ENCODE peak calls at places on chromosomes 5 and 9, in six cellular contexts. Q, R, C, Y, S and E are unnamed samples.

GRCh38 chr5:150136841-150137167 is 18.8 kb downstream of the PDGFRB start:
- DNase-seq in Q (no peak), R (no peak), C (no peak), Y (no peak), S (no peak), E (no peak)

GRCh38 chr9:87718231-87718630 is 7.7 kb upstream of the CTSL start:
- DNase-seq in Q (no peak), R (no peak), C (no peak), Y (no peak), S (no peak), E (no peak)

GRCh38 chr5:116455061-116455460 is 119.6 kb downstream of the SEMA6A start:
- DNase-seq in Q (no peak), R (no peak), C (no peak), Y (no peak), S (no peak), E (no peak)

GRCh38 chr9:99588299-99588698 is 233.4 kb upstream of the NR4A3 start:
- DNase-seq in Q (no peak), R (no peak), C (no peak), Y (no peak), S (no peak), E (no peak)

GRCh38 chr5:172167893-172168292 is 20.1 kb downstream of the STK10 start:
- DNase-seq in Q (no peak), R (no peak), C (no peak), Y (no peak), S (no peak), E (no peak)

GRCh38 chr5:82613886-82614285 is 335.7 kb upstream of the RPS23 start:
- DNase-seq in Q (no peak), R (no peak), C (no peak), Y (no peak), S (no peak), E (no peak)

GRCh38 chr5:155938051-155938450 is 388.9 kb upstream of the SGCD start:
- DNase-seq in Q (no peak), R (no peak), C (no peak), Y (no peak), S (no peak), E (no peak)

GRCh38 chr5:96157077-96157780 is 195.6 kb upstream of the ELL2 start:
- DNase-seq in Q (no peak), R (no peak), C (no peak), Y (no peak), S (no peak), E (no peak)

GRCh38 chr5:2129581-2130272 is 247.0 kb upstream of the IRX4 start:
- DNase-seq in Q (no peak), R (no peak), C (no peak), Y (no peak), S (no peak), E (no peak)

GRCh38 chr5:93596676-93597441 is 13.8 kb downstream of the NR2F1 start:
- DNase-seq in Q (peak; percentile 19), R (no peak), C (no peak), Y (peak; percentile 77), S (no peak), E (no peak)

GRCh38 chr9:87075537-87075936 is 128.2 kb upstream of the GAS1 start:
- DNase-seq in Q (no peak), R (no peak), C (no peak), Y (no peak), S (no peak), E (no peak)

GRCh38 chr5:172065431-172066065 is 59.1 kb upstream of the FBXW11 start:
- DNase-seq in Q (no peak), R (no peak), C (no peak), Y (no peak), S (no peak), E (no peak)

GRCh38 chr5:21094619-21095018 is 1106.6 kb upstream of the CDH18 start:
- DNase-seq in Q (no peak), R (no peak), C (no peak), Y (no peak), S (no peak), E (no peak)

GRCh38 chr9:100064872-100065581 is 33.8 kb downstream of the ERP44 start:
- DNase-seq in Q (no peak), R (no peak), C (no peak), Y (peak; percentile 62), S (peak; percentile 44), E (no peak)

GRCh38 chr5:142014911-142015584 is 2.2 kb upstream of the GNPDA1 start:
- DNase-seq in Q (peak; percentile 34), R (no peak), C (peak; percentile 62), Y (peak; percentile 88), S (no peak), E (no peak)

GRCh38 chr9:126932871-126933321 is 18.3 kb downstream of the RALGPS1 start:
- DNase-seq in Q (no peak), R (no peak), C (no peak), Y (no peak), S (no peak), E (no peak)

GRCh38 chr9:15641301-15641700 is 88.5 kb downstream of the CCDC171 start:
- DNase-seq in Q (no peak), R (no peak), C (no peak), Y (no peak), S (no peak), E (no peak)

GRCh38 chr5:178373711-178374110 is 141.1 kb upstream of the PHYKPL start:
- DNase-seq in Q (no peak), R (no peak), C (no peak), Y (no peak), S (no peak), E (no peak)
- TF ChIP-seq CTCF in Q (no peak), R (no peak), C (no peak), Y (no peak), S (no peak), E (no peak)

GRCh38 chr5:154055225-154055624 is 16.5 kb downstream of the MFAP3 start:
- DNase-seq in Q (no peak), R (no peak), C (no peak), Y (no peak), S (no peak), E (no peak)
- TF ChIP-seq CTCF in Q (no peak), R (no peak), C (no peak), Y (no peak), S (no peak), E (no peak)

GRCh38 chr9:108854094-108854493 is 1.7 kb downstream of the ACTL7B start:
- DNase-seq in Q (peak; percentile 64), R (no peak), C (no peak), Y (no peak), S (no peak), E (no peak)

GRCh38 chr9:108854641-108855528 is 901 bp downstream of the ACTL7B start:
- DNase-seq in Q (no peak), R (no peak), C (no peak), Y (no peak), S (no peak), E (no peak)

GRCh38 chr9:108852089-108852488 is 3.7 kb downstream of the ACTL7B start:
- DNase-seq in Q (no peak), R (no peak), C (no peak), Y (no peak), S (no peak), E (no peak)

GRCh38 chr9:108851138-108851537 is 4.6 kb downstream of the ACTL7B start:
- DNase-seq in Q (no peak), R (no peak), C (no peak), Y (no peak), S (no peak), E (no peak)

GRCh38 chr9:108850293-108850897 is 5.4 kb downstream of the ACTL7B start:
- DNase-seq in Q (no peak), R (no peak), C (no peak), Y (peak; percentile 77), S (no peak), E (no peak)
- TF ChIP-seq CTCF in Q (peak; percentile 24), R (no peak), C (peak; percentile 49), Y (peak; percentile 79), S (peak; percentile 35), E (no peak)

GRCh38 chr9:133728856-133729645 is 9.1 kb downstream of the SARDH start:
- DNase-seq in Q (no peak), R (no peak), C (no peak), Y (no peak), S (no peak), E (no peak)

GRCh38 chr9:133731876-133732321 is 6.3 kb downstream of the SARDH start:
- DNase-seq in Q (peak; percentile 60), R (no peak), C (peak; percentile 74), Y (peak; percentile 97), S (no peak), E (no peak)

GRCh38 chr9:133727876-133728441 is 10.2 kb downstream of the SARDH start:
- DNase-seq in Q (peak; percentile 47), R (no peak), C (no peak), Y (no peak), S (no peak), E (no peak)

GRCh38 chr9:133730994-133731715 is 7.0 kb downstream of the SARDH start:
- DNase-seq in Q (no peak), R (no peak), C (no peak), Y (no peak), S (no peak), E (no peak)

GRCh38 chr9:133729646-133730281 is 8.4 kb downstream of the SARDH start:
- DNase-seq in Q (no peak), R (no peak), C (no peak), Y (no peak), S (no peak), E (no peak)
- TF ChIP-seq CTCF in Q (no peak), R (no peak), C (no peak), Y (no peak), S (no peak), E (no peak)

DNA sequence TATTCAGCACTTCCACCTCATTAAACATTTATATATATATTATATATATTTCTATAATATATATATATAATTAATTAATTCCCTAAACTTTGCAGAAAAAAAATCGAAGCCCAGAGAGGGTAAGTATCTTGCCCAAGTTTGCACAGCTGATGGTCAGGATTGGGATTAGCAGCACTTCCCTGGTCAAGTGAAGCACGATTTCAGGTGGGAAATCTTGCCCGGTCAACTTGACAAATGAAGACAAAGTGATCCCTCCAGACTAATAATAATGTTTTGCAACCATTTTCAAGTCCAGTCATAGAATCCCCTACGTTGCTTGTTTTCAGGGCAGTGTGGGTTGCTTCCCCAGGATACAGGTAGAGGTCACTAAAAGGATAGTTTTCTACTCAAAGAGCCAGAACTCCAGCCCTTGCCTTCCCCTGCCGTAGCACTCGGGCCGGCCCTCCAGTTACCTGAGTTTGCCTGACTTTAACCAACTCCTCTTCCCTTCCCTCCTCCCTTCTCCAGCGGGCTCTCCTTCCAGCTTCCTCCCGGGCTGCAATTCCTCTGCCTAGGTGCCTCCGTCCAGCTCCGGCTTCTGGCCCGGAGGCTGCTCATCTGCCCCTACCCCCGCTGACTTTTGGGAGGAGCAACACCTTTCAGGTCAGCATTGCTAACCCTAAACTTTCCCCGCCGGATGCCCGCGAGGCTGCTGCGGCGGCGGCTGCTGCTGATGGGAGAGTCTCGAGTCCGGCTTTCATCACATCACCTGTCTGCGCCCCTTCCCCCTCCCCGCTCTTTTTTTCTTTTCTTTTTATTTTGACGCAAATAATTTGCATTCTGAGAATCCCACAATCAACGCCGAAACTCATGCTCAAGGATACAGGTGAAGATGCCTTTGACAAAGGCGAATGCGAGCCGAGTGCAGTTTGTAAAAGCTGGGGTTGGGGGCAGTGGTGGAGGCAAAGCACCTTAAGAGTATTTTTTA is 928 bp downstream of the PRLR start:
- DNase-seq in Q (no peak), R (no peak), C (no peak), Y (peak; percentile 44), S (no peak), E (peak; percentile 9)
- TF ChIP-seq CTCF in Q (no peak), R (no peak), C (peak; percentile 14), Y (no peak), S (no peak), E (no peak)